ENCODE peak calls at places on chromosomes 3 and 15, in six cellular contexts. X, F, H, C, V and B are unnamed samples.

GRCh38 chr3:10395671-10396070 is 74.8 kb upstream of the SEC13 start:
- DNase-seq in V (no peak), C (peak), X (no peak), F (no peak), H (no peak), B (peak)

GRCh38 chr3:167032267-167032876 is 347.7 kb downstream of the ZBBX start:
- DNase-seq in V (peak), C (no peak), X (peak), H (peak), F (no peak), B (no peak)

GRCh38 chr3:118991775-118992174 is 42.9 kb downstream of the IGSF11 start:
- DNase-seq in C (no peak), F (peak), H (no peak), X (no peak), V (no peak), B (no peak)

GRCh38 chr3:194939532-194939909 is 253.8 kb downstream of the FAM43A start:
- DNase-seq in H (no peak), F (no peak), C (no peak), X (no peak), V (no peak), B (no peak)

GRCh38 chr15:74383695-74384565 is 16.5 kb upstream of the CYP11A1 start:
- DNase-seq in V (peak), X (no peak), H (peak), C (no peak), F (peak), B (no peak)

GRCh38 chr3:150237490-150237889 is 170.6 kb upstream of the TSC22D2 start:
- DNase-seq in V (peak), C (no peak), F (no peak), H (peak), X (no peak), B (no peak)

GRCh38 chr3:72405943-72406585 is 442.2 kb downstream of the SHQ1 start:
- DNase-seq in V (peak), F (no peak), H (no peak), X (no peak), C (no peak), B (no peak)

GRCh38 chr3:127177226-127177625 is 15.7 kb upstream of the PRR23E start:
- DNase-seq in V (peak), F (no peak), H (peak), C (no peak), X (no peak), B (no peak)

GRCh38 chr15:94667109-94667508 is 435.7 kb downstream of the MCTP2 start:
- DNase-seq in H (no peak), V (no peak), X (no peak), F (no peak), C (no peak), B (no peak)

GRCh38 chr3:160564949-160565441 is 376 bp downstream of the KPNA4 start:
- DNase-seq in X (peak), H (peak), F (no peak), V (peak), C (no peak), B (no peak)

GRCh38 chr15:57385923-57386390 is 9.7 kb downstream of the CGNL1 start:
- DNase-seq in H (no peak), V (no peak), X (no peak), F (no peak), C (no peak), B (no peak)

GRCh38 chr15:69468241-69469121 is 15.9 kb downstream of the RPLP1 start:
- DNase-seq in F (no peak), X (no peak), C (peak), V (peak), H (no peak), B (peak)

GRCh38 chr3:193040836-193041672 is 123.4 kb upstream of the MB21D2 start:
- DNase-seq in X (peak), F (no peak), C (no peak), H (peak), V (peak), B (peak)

GRCh38 chr15:28989239-28989830 is 103.6 kb downstream of the APBA2 start:
- DNase-seq in F (no peak), X (peak), C (no peak), H (peak), V (no peak), B (no peak)

GRCh38 chr3:8619548-8619947 is 25.1 kb downstream of the SSUH2 start:
- DNase-seq in X (no peak), V (peak), C (no peak), H (no peak), F (no peak), B (no peak)

GRCh38 chr3:119891944-119892721 is 110.2 kb downstream of the NR1I2 start:
- DNase-seq in V (peak), F (peak), H (peak), X (peak), C (peak), B (peak)

GRCh38 chr3:189496375-189497138 is 134.6 kb upstream of the TP63 start:
- DNase-seq in X (no peak), H (no peak), F (no peak), C (no peak), V (no peak), B (no peak)

GRCh38 chr3:42651248-42652091 is 2.0 kb upstream of the ZBTB47 start:
- DNase-seq in C (no peak), V (peak), F (peak), X (no peak), H (no peak), B (no peak)

GRCh38 chr3:25038907-25039306 is 389.2 kb upstream of the RARB start:
- DNase-seq in X (no peak), C (no peak), V (no peak), H (no peak), F (no peak), B (no peak)

GRCh38 chr15:40906947-40907802 is 12.9 kb downstream of the VPS18 start:
- DNase-seq in V (peak), C (no peak), X (peak), H (no peak), F (no peak), B (peak)

GRCh38 chr3:172153335-172153861 is 114.0 kb downstream of the FNDC3B start:
- DNase-seq in X (no peak), F (peak), H (peak), C (no peak), V (peak), B (peak)

GRCh38 chr3:186520957-186521842 is 23.0 kb downstream of the CRYGS start:
- DNase-seq in C (no peak), H (no peak), F (no peak), X (no peak), V (no peak), B (no peak)

GRCh38 chr3:190491533-190492054 is 22.3 kb upstream of the IL1RAP start:
- DNase-seq in F (no peak), H (no peak), X (no peak), C (no peak), V (no peak), B (no peak)

GRCh38 chr15:70121656-70122297 is 24.1 kb upstream of the TLE3 start:
- DNase-seq in X (no peak), V (peak), C (no peak), H (peak), F (peak), B (no peak)

GRCh38 chr3:192422998-192423349 is 304.4 kb downstream of the FGF12 start:
- DNase-seq in F (no peak), H (no peak), V (peak), C (no peak), X (peak), B (no peak)

GRCh38 chr15:99123706-99124451 is 19.0 kb downstream of the SYNM start:
- DNase-seq in H (peak), C (no peak), F (peak), X (peak), V (peak), B (no peak)

GRCh38 chr15:41235929-41236328 is 4.9 kb downstream of the CHP1 start:
- DNase-seq in C (no peak), X (no peak), V (no peak), H (no peak), F (no peak), B (no peak)

DNA sequence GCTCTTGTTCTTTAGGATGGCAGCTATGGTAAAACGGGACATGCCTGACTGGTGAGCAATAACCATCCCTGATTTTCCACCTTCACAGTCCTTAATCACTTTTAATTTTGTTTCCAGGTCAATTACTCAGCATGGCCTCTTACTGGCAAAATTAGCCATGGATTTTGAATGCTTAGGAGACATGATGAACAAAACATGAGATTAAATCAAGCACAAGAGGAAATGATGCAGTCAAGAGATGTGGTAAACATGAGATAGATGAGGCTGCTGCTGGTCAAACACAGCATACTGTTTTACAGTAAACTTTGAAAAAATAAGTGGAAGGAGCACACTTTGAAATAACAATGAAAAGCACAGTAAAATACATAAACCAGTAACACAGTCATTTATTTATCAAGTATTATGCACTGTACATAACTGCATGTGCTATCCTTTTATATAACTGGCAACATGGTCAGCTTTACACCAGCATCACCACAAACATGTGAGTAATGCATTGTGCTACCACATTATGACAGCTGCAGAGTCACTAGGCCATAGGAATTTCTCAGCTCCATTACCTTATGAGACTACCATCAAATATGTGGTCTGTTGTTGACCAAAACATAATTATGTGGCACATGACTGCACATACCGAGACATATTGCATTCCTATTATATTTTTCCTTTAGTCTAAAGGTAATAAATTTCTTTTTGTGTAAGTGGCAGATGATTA is 30.1 kb upstream of the ZNF502 start:
- DNase-seq in C (no peak), X (no peak), V (peak), F (no peak), H (no peak), B (no peak)
- H3K27ac ChIP-seq in C (no peak), X (no peak), V (no peak), F (no peak), H (no peak), B (no peak)

GRCh38 chr3:69116897-69117296 is 5.5 kb downstream of the LMOD3 start:
- DNase-seq in C (no peak), X (no peak), V (no peak), H (no peak), F (no peak), B (no peak)
- H3K27ac ChIP-seq in C (no peak), X (no peak), V (no peak), H (no peak), F (no peak), B (no peak)

GRCh38 chr15:61028427-61028826 is 200.7 kb downstream of the RORA start:
- DNase-seq in H (no peak), F (no peak), V (no peak), X (no peak), C (no peak), B (no peak)
- H3K27ac ChIP-seq in H (no peak), F (no peak), V (no peak), X (no peak), C (no peak), B (no peak)

DNA sequence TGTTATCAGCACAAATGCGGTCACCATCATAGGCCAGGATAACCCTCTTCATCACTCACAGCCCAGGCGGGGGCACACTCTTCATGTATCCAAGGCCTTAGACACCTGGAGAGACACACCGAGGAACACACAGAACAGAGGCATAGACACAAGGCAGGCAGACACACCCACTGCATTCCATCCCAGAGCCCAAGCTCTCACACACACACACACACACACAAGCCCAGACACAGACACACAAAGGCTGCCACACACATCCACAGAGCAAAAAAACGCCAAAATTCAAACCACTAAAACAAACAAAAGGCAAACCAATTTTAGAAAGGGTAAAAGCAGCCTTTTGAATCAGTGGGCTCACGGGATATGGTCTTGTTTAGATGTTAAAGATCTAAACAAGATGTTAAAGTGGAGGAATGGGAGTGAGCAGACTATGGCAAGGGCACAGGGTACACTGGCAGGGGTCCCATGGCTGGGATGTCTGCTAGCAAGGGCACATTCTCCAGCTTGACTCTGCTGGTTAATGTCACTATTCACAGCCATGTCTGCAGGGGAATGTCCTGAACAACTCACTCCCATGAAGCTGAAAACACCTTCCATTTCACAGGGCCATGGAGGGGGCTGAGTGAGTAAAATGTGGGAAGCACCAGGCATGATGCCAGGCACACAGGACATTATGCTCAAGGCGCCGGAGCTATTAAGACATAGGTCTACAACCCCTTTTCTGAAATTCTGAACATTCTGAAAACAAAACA is 14.9 kb upstream of the CRABP1 start:
- DNase-seq in V (peak), X (no peak), H (no peak), C (no peak), F (no peak), B (no peak)
- H3K27ac ChIP-seq in V (no peak), X (no peak), H (no peak), C (no peak), F (no peak), B (no peak)

DNA sequence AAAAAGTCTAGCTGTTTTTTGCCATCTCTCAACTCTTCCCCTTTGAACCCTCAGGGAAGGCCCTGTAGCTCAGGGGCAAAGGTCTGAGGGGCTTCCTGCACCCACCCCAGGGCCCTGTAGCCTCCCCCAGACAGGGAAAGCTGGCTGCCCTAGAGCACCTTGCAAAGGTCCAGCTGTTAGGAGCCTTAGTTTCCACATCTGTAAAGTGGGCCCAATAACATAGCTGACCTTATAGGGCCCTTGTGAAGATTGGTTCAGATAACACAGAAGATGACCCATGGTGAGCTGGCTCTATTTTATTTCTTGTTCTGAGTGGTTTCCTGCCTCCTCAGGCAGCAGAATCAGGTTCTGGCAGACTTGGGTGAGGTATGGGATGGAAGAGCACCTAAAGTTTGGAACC is 55.2 kb upstream of the SMAD6 start:
- DNase-seq in C (no peak), X (no peak), H (no peak), F (no peak), V (no peak), B (no peak)
- H3K27ac ChIP-seq in C (no peak), X (no peak), H (no peak), F (peak), V (peak), B (no peak)

GRCh38 chr3:130963878-130964277 is 62.7 kb downstream of the ASTE1 start:
- DNase-seq in H (peak), X (peak), F (no peak), C (no peak), V (peak), B (no peak)
- H3K27ac ChIP-seq in H (peak), X (no peak), F (no peak), C (no peak), V (no peak), B (no peak)

DNA sequence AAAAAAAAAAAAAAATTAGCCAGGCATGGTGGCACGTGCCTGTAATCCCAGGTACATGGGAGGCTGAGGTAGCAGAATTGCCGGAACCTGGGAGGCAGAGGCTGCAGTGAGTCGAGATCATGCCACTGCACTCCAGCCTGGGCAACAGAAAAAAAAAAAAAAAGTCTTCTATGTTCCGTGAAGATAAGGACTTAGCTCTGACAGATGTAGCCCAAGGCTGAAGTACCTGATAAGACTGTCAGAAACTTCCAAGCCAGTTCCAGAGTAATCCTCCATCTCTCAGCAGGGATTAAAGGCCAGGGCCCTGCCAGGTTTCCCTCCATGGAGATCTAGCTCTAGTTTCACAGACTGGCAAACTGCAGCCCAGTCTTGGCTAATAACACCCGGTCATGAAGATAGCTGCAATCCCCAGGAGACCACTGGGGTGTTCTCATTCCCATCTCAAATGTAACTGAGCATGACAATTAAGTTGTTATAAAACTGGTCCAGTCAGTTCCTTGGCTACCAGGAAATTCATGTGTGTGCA is 8.5 kb downstream of the CDCP1 start:
- DNase-seq in X (peak), V (peak), F (no peak), C (no peak), H (no peak), B (no peak)
- H3K27ac ChIP-seq in X (no peak), V (no peak), F (no peak), C (no peak), H (no peak), B (no peak)

GRCh38 chr15:89899303-89899946 is 5.6 kb upstream of the AP3S2 start:
- DNase-seq in V (no peak), H (no peak), F (no peak), X (no peak), C (no peak), B (no peak)

GRCh38 chr15:89898146-89898545 is 4.4 kb upstream of the AP3S2 start:
- DNase-seq in F (no peak), X (no peak), V (no peak), C (no peak), H (no peak), B (no peak)

GRCh38 chr15:89898628-89899302 is 5.0 kb upstream of the AP3S2 start:
- DNase-seq in X (peak), V (peak), C (peak), F (no peak), H (peak), B (peak)

GRCh38 chr15:89900849-89901248 is 7.1 kb upstream of the AP3S2 start:
- DNase-seq in V (no peak), H (no peak), X (no peak), C (no peak), F (no peak), B (no peak)

GRCh38 chr15:89899951-89900567 is 6.3 kb upstream of the AP3S2 start:
- DNase-seq in V (no peak), C (no peak), X (no peak), H (no peak), F (no peak), B (no peak)
- H3K27ac ChIP-seq in V (no peak), C (no peak), X (no peak), H (no peak), F (no peak), B (no peak)

GRCh38 chr3:58352624-58353023 is 19.9 kb downstream of the PXK start:
- DNase-seq in F (no peak), H (no peak), V (no peak), C (no peak), X (no peak), B (no peak)

GRCh38 chr3:58353722-58354553 is 21.2 kb downstream of the PXK start:
- DNase-seq in C (no peak), X (no peak), H (no peak), F (no peak), V (peak), B (peak)

GRCh38 chr3:58349792-58350626 is 17.3 kb downstream of the PXK start:
- DNase-seq in H (no peak), F (no peak), V (no peak), X (no peak), C (no peak), B (no peak)

GRCh38 chr3:58350627-58351013 is 17.9 kb downstream of the PXK start:
- DNase-seq in H (no peak), X (no peak), F (no peak), V (peak), C (no peak), B (no peak)

GRCh38 chr3:58351920-58352319 is 19.2 kb downstream of the PXK start:
- DNase-seq in V (no peak), F (no peak), X (peak), H (no peak), C (no peak), B (no peak)
- H3K27ac ChIP-seq in V (no peak), F (no peak), X (no peak), H (no peak), C (no peak), B (no peak)

GRCh38 chr15:55707985-55708384 is 35.0 kb downstream of the PRTG start:
- DNase-seq in V (no peak), H (no peak), F (no peak), X (no peak), C (no peak), B (no peak)
- H3K27ac ChIP-seq in V (peak), H (no peak), F (no peak), X (no peak), C (no peak), B (no peak)